ENCODE peak calls at places on chromosomes 13 and 19, in six cellular contexts. One of them, this sample, is unnamed.

GRCh38 chr13:30870049-30870884 is 35.8 kb upstream of the MEDAG start:
- DNase-seq in IMR-90: peak; percentile 100
- DNase-seq in hepatocyte: peak; percentile 82
- DNase-seq in aorta: peak; percentile 96
- DNase-seq in pancreas: no peak
- DNase-seq in endodermal cell: peak; percentile 93
- DNase-seq in this sample: peak; percentile 95

GRCh38 chr19:38190061-38190460 is 34.0 kb downstream of the DPF1 start:
- DNase-seq in hepatocyte: no peak
- DNase-seq in aorta: no peak
- DNase-seq in IMR-90: no peak
- DNase-seq in pancreas: no peak
- DNase-seq in endodermal cell: no peak
- DNase-seq in this sample: no peak

GRCh38 chr13:46716821-46717220 is 80.1 kb downstream of the ESD start:
- DNase-seq in aorta: no peak
- DNase-seq in hepatocyte: no peak
- DNase-seq in pancreas: no peak
- DNase-seq in IMR-90: no peak
- DNase-seq in endodermal cell: no peak
- DNase-seq in this sample: peak; percentile 19

GRCh38 chr13:27349458-27349857 is 75.0 kb upstream of the GTF3A start:
- DNase-seq in endodermal cell: no peak
- DNase-seq in pancreas: no peak
- DNase-seq in IMR-90: peak; percentile 90
- DNase-seq in hepatocyte: no peak
- DNase-seq in aorta: no peak
- DNase-seq in this sample: peak; percentile 28

GRCh38 chr19:45200614-45201013 is 22.0 kb downstream of the BLOC1S3 start:
- DNase-seq in hepatocyte: no peak
- DNase-seq in pancreas: no peak
- DNase-seq in endodermal cell: peak; percentile 86
- DNase-seq in aorta: no peak
- DNase-seq in IMR-90: peak; percentile 57
- DNase-seq in this sample: peak; percentile 45

GRCh38 chr13:66506979-66507378 is 723.2 kb downstream of the PCDH9 start:
- DNase-seq in endodermal cell: no peak
- DNase-seq in aorta: no peak
- DNase-seq in IMR-90: peak; percentile 28
- DNase-seq in hepatocyte: no peak
- DNase-seq in pancreas: no peak
- DNase-seq in this sample: peak; percentile 63

GRCh38 chr19:48968179-48968661 is 3.1 kb downstream of the FTL start:
- DNase-seq in hepatocyte: no peak
- DNase-seq in endodermal cell: no peak
- DNase-seq in pancreas: no peak
- DNase-seq in IMR-90: peak; percentile 49
- DNase-seq in aorta: no peak
- DNase-seq in this sample: peak; percentile 66

GRCh38 chr13:105363747-105364177 is 1171.7 kb downstream of the EFNB2 start:
- DNase-seq in hepatocyte: no peak
- DNase-seq in endodermal cell: no peak
- DNase-seq in IMR-90: no peak
- DNase-seq in pancreas: no peak
- DNase-seq in aorta: no peak
- DNase-seq in this sample: no peak

GRCh38 chr13:110798595-110798994 is 85.1 kb downstream of the ING1 start:
- DNase-seq in endodermal cell: no peak
- DNase-seq in IMR-90: no peak
- DNase-seq in hepatocyte: no peak
- DNase-seq in aorta: no peak
- DNase-seq in pancreas: no peak
- DNase-seq in this sample: no peak

GRCh38 chr19:47093841-47094240 is 19.7 kb downstream of the ZC3H4 start:
- DNase-seq in pancreas: no peak
- DNase-seq in IMR-90: no peak
- DNase-seq in hepatocyte: no peak
- DNase-seq in aorta: no peak
- DNase-seq in endodermal cell: no peak
- DNase-seq in this sample: no peak

GRCh38 chr19:56838930-56839664 is 1.4 kb downstream of the PEG3 start:
- DNase-seq in IMR-90: no peak
- DNase-seq in hepatocyte: no peak
- DNase-seq in pancreas: peak; percentile 89
- DNase-seq in aorta: peak; percentile 96
- DNase-seq in endodermal cell: no peak
- DNase-seq in this sample: peak; percentile 31

GRCh38 chr13:71877280-71877653 is 10.3 kb upstream of the DACH1 start:
- DNase-seq in hepatocyte: peak; percentile 7
- DNase-seq in IMR-90: no peak
- DNase-seq in pancreas: no peak
- DNase-seq in endodermal cell: peak; percentile 78
- DNase-seq in aorta: no peak
- DNase-seq in this sample: no peak

GRCh38 chr13:110346661-110347067 is 39.6 kb downstream of the COL4A2 start:
- DNase-seq in aorta: no peak
- DNase-seq in IMR-90: no peak
- DNase-seq in pancreas: no peak
- DNase-seq in hepatocyte: no peak
- DNase-seq in endodermal cell: no peak
- DNase-seq in this sample: no peak

GRCh38 chr13:98785968-98786367 is 33.5 kb upstream of the SLC15A1 start:
- DNase-seq in hepatocyte: no peak
- DNase-seq in endodermal cell: no peak
- DNase-seq in pancreas: no peak
- DNase-seq in aorta: no peak
- DNase-seq in IMR-90: no peak
- DNase-seq in this sample: no peak

GRCh38 chr19:8127311-8127710 is 22.1 kb downstream of the FBN3 start:
- DNase-seq in aorta: no peak
- DNase-seq in endodermal cell: no peak
- DNase-seq in pancreas: no peak
- DNase-seq in hepatocyte: no peak
- DNase-seq in IMR-90: no peak
- DNase-seq in this sample: no peak

GRCh38 chr19:3119782-3120380 is 16.0 kb upstream of the GNA15 start:
- DNase-seq in endodermal cell: no peak
- DNase-seq in IMR-90: no peak
- DNase-seq in hepatocyte: no peak
- DNase-seq in aorta: no peak
- DNase-seq in pancreas: peak; percentile 52
- DNase-seq in this sample: no peak

GRCh38 chr13:111143875-111144540 is 28.9 kb downstream of the ARHGEF7 start:
- DNase-seq in aorta: no peak
- DNase-seq in endodermal cell: no peak
- DNase-seq in pancreas: no peak
- DNase-seq in hepatocyte: no peak
- DNase-seq in IMR-90: no peak
- DNase-seq in this sample: peak; percentile 83

GRCh38 chr13:39954476-39954875 is 299.0 kb downstream of the COG6 start:
- DNase-seq in endodermal cell: no peak
- DNase-seq in IMR-90: no peak
- DNase-seq in pancreas: no peak
- DNase-seq in aorta: no peak
- DNase-seq in hepatocyte: no peak
- DNase-seq in this sample: no peak

GRCh38 chr13:41458187-41458938 is 1.0 kb downstream of the RGCC start:
- DNase-seq in endodermal cell: peak; percentile 74
- DNase-seq in IMR-90: peak; percentile 46
- DNase-seq in aorta: peak; percentile 84
- DNase-seq in pancreas: peak; percentile 73
- DNase-seq in hepatocyte: peak; percentile 47
- DNase-seq in this sample: peak; percentile 51

GRCh38 chr13:112240076-112240475 is 136.1 kb upstream of the SPACA7 start:
- DNase-seq in aorta: no peak
- DNase-seq in pancreas: no peak
- DNase-seq in IMR-90: no peak
- DNase-seq in endodermal cell: no peak
- DNase-seq in hepatocyte: no peak
- DNase-seq in this sample: no peak

GRCh38 chr19:48964205-48965032 is 690 bp upstream of the FTL start:
- DNase-seq in endodermal cell: no peak
- DNase-seq in IMR-90: peak; percentile 44
- DNase-seq in pancreas: no peak
- DNase-seq in aorta: no peak
- DNase-seq in hepatocyte: peak; percentile 82
- DNase-seq in this sample: peak; percentile 61

GRCh38 chr13:96053003-96053703 is at the start of gene UGGT2:
- DNase-seq in hepatocyte: peak; percentile 98
- DNase-seq in aorta: peak; percentile 99
- DNase-seq in pancreas: peak; percentile 96
- DNase-seq in endodermal cell: peak; percentile 95
- DNase-seq in IMR-90: peak; percentile 94
- DNase-seq in this sample: peak; percentile 98

GRCh38 chr19:51959791-51960190 is 26.8 kb downstream of the ZNF350 start:
- DNase-seq in hepatocyte: no peak
- DNase-seq in aorta: no peak
- DNase-seq in pancreas: no peak
- DNase-seq in endodermal cell: no peak
- DNase-seq in IMR-90: peak; percentile 42
- DNase-seq in this sample: peak; percentile 1

DNA sequence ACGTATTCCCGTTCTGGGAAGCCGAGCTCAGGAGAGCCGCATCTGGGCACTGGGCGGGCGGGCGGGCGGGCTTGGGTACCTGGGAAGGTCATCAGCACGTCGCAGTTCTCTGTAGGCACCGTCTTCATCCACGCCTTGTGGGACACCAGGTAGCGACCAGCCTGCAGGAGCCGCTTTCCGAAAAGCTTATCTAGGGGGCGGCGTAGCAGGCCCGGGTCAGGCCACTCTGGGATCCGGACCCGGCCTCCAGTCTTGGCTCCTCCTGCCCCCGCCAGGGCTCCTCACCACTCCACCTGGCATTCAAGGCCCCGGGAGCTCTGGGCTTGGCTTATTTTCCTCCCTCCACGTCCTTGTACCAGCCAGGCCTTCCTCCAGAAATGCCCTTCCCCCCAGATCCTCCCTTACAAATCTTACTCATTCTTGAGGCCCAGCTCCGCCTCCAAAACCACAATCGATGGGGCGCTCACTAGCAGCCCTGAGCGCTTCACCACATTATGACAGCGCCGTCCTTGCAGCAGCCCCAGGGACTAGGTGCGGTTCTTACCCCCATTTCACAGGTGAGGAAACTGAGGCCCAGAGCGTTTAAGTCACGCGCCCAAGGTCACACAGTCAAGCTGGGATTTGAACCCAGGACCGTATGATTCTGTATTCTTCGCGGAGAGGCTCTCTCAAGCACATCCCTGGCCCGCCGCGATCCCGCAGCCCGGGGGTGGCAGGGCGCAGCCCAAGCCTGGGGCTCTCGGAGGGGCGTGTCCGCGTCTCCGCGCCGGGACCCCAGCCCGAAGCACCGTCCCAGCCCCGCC is 843 bp downstream of the ANO8 start:
- DNase-seq in endodermal cell: peak; percentile 81
- DNase-seq in hepatocyte: peak; percentile 54
- DNase-seq in aorta: peak; percentile 80
- DNase-seq in IMR-90: peak; percentile 80
- DNase-seq in pancreas: peak; percentile 52
- DNase-seq in this sample: peak; percentile 65
- H3K4me1 ChIP-seq in endodermal cell: peaks cover 7% of the 10 kb centered on the region
- H3K4me1 ChIP-seq in hepatocyte: peaks cover 23% of the 10 kb centered on the region
- H3K4me1 ChIP-seq in aorta: no peaks in the 10 kb centered on the region
- H3K4me1 ChIP-seq in IMR-90: peaks cover 8% of the 10 kb centered on the region
- H3K4me1 ChIP-seq in pancreas: no peaks in the 10 kb centered on the region
- H3K4me1 ChIP-seq in this sample: peaks cover 16% of the 10 kb centered on the region

GRCh38 chr19:16342002-16342715 is 17.5 kb downstream of the KLF2 start:
- DNase-seq in pancreas: no peak
- DNase-seq in endodermal cell: no peak
- DNase-seq in aorta: no peak
- DNase-seq in IMR-90: no peak
- DNase-seq in hepatocyte: peak; percentile 38
- DNase-seq in this sample: no peak
- H3K4me1 ChIP-seq in pancreas: no peaks in the 10 kb centered on the region
- H3K4me1 ChIP-seq in endodermal cell: no peaks in the 10 kb centered on the region
- H3K4me1 ChIP-seq in aorta: peaks cover 2% of the 10 kb centered on the region
- H3K4me1 ChIP-seq in IMR-90: peaks cover 19% of the 10 kb centered on the region
- H3K4me1 ChIP-seq in hepatocyte: peaks cover 6% of the 10 kb centered on the region
- H3K4me1 ChIP-seq in this sample: peaks cover 26% of the 10 kb centered on the region

DNA sequence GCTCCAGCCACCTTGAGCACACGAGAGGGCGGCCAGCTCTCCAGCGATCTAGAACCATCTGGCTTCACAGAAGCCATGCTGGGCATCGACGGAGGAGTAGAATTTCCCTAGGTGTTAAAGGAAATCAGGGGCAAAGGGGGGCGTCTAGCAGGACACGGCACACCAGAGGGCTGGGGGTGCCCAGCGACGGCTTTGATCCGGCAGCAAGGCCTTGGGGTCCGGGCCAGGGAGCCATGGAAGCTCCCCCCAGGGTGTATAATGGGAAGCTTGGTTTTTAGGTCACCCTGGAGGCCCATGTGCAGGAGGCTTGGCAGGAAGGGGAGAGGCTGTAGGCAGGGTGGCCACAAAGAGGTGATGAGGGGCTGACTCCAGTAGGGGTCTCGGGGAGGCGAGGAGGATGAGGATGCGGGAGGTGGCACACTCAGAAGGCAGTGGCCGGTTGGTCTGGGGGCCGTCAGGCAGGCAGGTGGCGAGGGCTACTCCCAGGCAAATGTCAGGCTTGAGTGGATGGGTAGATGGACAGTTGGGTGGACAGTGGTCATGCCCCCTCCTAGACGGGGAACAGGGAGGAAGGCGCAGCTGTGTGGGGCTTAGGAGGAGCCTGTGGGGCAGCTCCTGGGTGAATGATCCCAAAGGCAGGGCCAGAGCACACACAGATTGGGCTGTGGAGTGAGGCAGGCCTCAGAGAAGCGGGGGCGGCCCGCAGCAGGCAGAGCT is 5.6 kb downstream of the KMT5C start:
- DNase-seq in endodermal cell: peak; percentile 41
- DNase-seq in hepatocyte: no peak
- DNase-seq in pancreas: no peak
- DNase-seq in IMR-90: no peak
- DNase-seq in aorta: no peak
- DNase-seq in this sample: no peak
- H3K4me1 ChIP-seq in endodermal cell: peaks cover 9% of the 10 kb centered on the region
- H3K4me1 ChIP-seq in hepatocyte: no peaks in the 10 kb centered on the region
- H3K4me1 ChIP-seq in pancreas: no peaks in the 10 kb centered on the region
- H3K4me1 ChIP-seq in IMR-90: peaks cover 10% of the 10 kb centered on the region
- H3K4me1 ChIP-seq in aorta: no peaks in the 10 kb centered on the region
- H3K4me1 ChIP-seq in this sample: peaks cover 23% of the 10 kb centered on the region

DNA sequence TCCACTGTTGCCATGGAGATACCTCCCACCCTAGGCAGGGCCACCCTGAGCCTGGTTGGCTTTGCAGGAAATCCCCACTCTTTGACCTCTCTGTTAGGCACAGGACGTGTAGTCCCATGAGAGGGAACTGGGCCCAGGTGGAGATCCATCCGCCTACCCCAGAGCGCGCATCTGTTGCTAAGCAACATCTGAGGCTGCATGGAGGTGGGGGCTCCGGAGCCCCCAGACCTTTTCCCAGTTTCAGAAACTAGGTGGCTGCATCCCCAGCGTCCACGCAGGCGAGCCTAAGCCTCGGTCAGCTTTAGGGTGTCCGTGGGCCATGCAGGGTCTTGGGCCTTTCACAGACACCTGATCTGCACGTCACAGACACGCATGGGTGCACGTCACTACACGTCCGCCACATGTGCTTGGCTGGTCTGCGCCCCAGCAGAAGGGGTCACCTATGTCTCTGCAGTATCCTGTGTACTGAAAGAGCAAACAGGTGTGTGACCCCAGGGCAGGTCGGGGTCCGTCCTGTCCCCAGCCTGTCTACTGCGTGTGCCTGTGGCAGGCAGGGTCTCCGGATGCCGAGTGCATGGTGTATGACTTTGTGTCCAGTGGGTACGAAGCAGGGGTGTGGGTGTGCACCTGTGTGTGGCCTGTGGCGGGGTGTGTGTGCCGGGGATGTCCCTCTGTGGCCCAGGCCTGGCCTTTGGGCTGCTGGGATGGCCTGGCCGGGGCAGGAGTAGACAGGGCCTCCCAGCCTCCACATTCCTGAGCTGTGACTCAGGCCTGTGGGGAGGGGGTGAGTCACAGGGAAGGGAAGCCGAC is 4.1 kb upstream of the CIRBP start:
- DNase-seq in endodermal cell: peak; percentile 94
- DNase-seq in hepatocyte: peak; percentile 92
- DNase-seq in aorta: peak; percentile 93
- DNase-seq in IMR-90: peak; percentile 88
- DNase-seq in pancreas: no peak
- DNase-seq in this sample: peak; percentile 90
- H3K4me1 ChIP-seq in endodermal cell: peaks cover 26% of the 10 kb centered on the region
- H3K4me1 ChIP-seq in hepatocyte: peaks cover 69% of the 10 kb centered on the region
- H3K4me1 ChIP-seq in aorta: no peaks in the 10 kb centered on the region
- H3K4me1 ChIP-seq in IMR-90: peaks cover 51% of the 10 kb centered on the region
- H3K4me1 ChIP-seq in pancreas: peaks cover 40% of the 10 kb centered on the region
- H3K4me1 ChIP-seq in this sample: peaks cover 52% of the 10 kb centered on the region